ENCODE peak calls at places on chromosome 18, in five cellular contexts. U is trophoblast cell, L is H1, Z is H9, G is mesenchymal stem cell. O is an unnamed sample.

GRCh38 chr18:76265375-76266225 is 229.4 kb downstream of the ZNF516 start:
- DNase-seq in G (peak), Z (no peak), U (no peak), L (no peak), O (no peak)

GRCh38 chr18:58310517-58310916 is 266.5 kb downstream of the NEDD4L start:
- DNase-seq in Z (no peak), G (peak), L (no peak), U (peak), O (no peak)

GRCh38 chr18:23453657-23454011 is 547 bp downstream of the RIOK3 start:
- DNase-seq in Z (no peak), G (peak), L (no peak), U (peak), O (no peak)

GRCh38 chr18:74479486-74480148 is 16.5 kb upstream of the CNDP2 start:
- DNase-seq in Z (no peak), G (no peak), U (peak), L (no peak), O (no peak)

GRCh38 chr18:44637210-44638051 is 43.3 kb upstream of the SETBP1 start:
- DNase-seq in U (peak), G (peak), Z (no peak), L (no peak), O (no peak)

GRCh38 chr18:59853380-59853779 is 46.4 kb upstream of the PMAIP1 start:
- DNase-seq in Z (no peak), G (no peak), U (no peak), L (no peak), O (no peak)

GRCh38 chr18:51988277-51988676 is 351.7 kb upstream of the DCC start:
- DNase-seq in G (no peak), Z (no peak), U (no peak), L (no peak), O (peak)

GRCh38 chr18:51559902-51560287 is 362.4 kb upstream of the MEX3C start:
- DNase-seq in Z (no peak), L (no peak), G (no peak), U (no peak), O (no peak)

GRCh38 chr18:12336887-12337286 is 28.8 kb downstream of the TUBB6 start:
- DNase-seq in U (no peak), L (no peak), G (peak), Z (no peak), O (no peak)

GRCh38 chr18:50622320-50622719 is 62.4 kb downstream of the MAPK4 start:
- DNase-seq in Z (no peak), L (no peak), U (no peak), G (no peak), O (no peak)

GRCh38 chr18:31510319-31510718 is 12.3 kb downstream of the DSG2 start:
- DNase-seq in Z (no peak), U (no peak), L (no peak), G (no peak), O (no peak)

GRCh38 chr18:59268722-59269562 is 4.3 kb downstream of the RAX start:
- DNase-seq in G (peak), U (peak), Z (peak), L (peak), O (no peak)

GRCh38 chr18:46756559-46757201 is at the start of gene ST8SIA5:
- DNase-seq in Z (peak), L (peak), G (peak), U (no peak), O (peak)

GRCh38 chr18:57621252-57621607 is 406 bp downstream of the NARS1 start:
- DNase-seq in U (peak), Z (no peak), G (no peak), L (no peak), O (no peak)

GRCh38 chr18:58862851-58863538 is 1.7 kb upstream of the ZNF532 start:
- DNase-seq in U (peak), L (peak), G (peak), Z (no peak), O (no peak)

GRCh38 chr18:54828290-54828871 is at the start of gene RAB27B:
- DNase-seq in Z (peak), L (peak), U (peak), G (peak), O (peak)

GRCh38 chr18:67217551-67218166 is 298.9 kb downstream of the DSEL start:
- DNase-seq in G (peak), Z (no peak), U (peak), L (peak), O (peak)

GRCh38 chr18:60232541-60232940 is 140.0 kb downstream of the MC4R start:
- DNase-seq in U (peak), L (no peak), Z (no peak), G (peak), O (no peak)

GRCh38 chr18:37336568-37337285 is 228.9 kb downstream of the CELF4 start:
- DNase-seq in Z (no peak), G (no peak), U (no peak), L (no peak), O (no peak)

GRCh38 chr18:44742741-44743311 is 62.1 kb downstream of the SETBP1 start:
- DNase-seq in G (no peak), U (no peak), L (no peak), Z (no peak), O (no peak)

GRCh38 chr18:73880387-73880786 is 267.2 kb downstream of the FBXO15 start:
- DNase-seq in L (no peak), U (no peak), G (peak), Z (no peak), O (no peak)

GRCh38 chr18:28108801-28109200 is 68.1 kb downstream of the CDH2 start:
- DNase-seq in G (peak), U (no peak), L (no peak), Z (no peak), O (no peak)

GRCh38 chr18:13524054-13524453 is 202.3 kb downstream of the FAM210A start:
- DNase-seq in L (no peak), G (no peak), Z (no peak), U (no peak), O (no peak)

GRCh38 chr18:33820517-33821368 is 242.7 kb downstream of the ASXL3 start:
- DNase-seq in L (no peak), Z (no peak), G (no peak), U (no peak), O (no peak)

GRCh38 chr18:7307018-7307417 is 76.1 kb downstream of the LRRC30 start:
- DNase-seq in L (no peak), Z (no peak), U (no peak), G (no peak), O (no peak)

GRCh38 chr18:32470713-32471633 is at the start of gene GAREM1:
- DNase-seq in U (peak), L (peak), G (peak), Z (peak), O (peak)

GRCh38 chr18:57430983-57431382 is 4.2 kb upstream of the ONECUT2 start:
- DNase-seq in Z (no peak), U (no peak), L (no peak), G (no peak), O (peak)

GRCh38 chr18:41396861-41397260 is 558.2 kb upstream of the PIK3C3 start:
- DNase-seq in Z (no peak), G (no peak), L (no peak), U (peak), O (no peak)

GRCh38 chr18:41395695-41396094 is 559.3 kb upstream of the PIK3C3 start:
- DNase-seq in U (no peak), L (no peak), G (no peak), Z (no peak), O (no peak)

GRCh38 chr18:41396211-41396610 is 558.8 kb upstream of the PIK3C3 start:
- DNase-seq in U (no peak), G (no peak), Z (no peak), L (no peak), O (no peak)

GRCh38 chr18:41389936-41390667 is 564.9 kb upstream of the PIK3C3 start:
- DNase-seq in L (no peak), Z (no peak), U (no peak), G (peak), O (no peak)

DNA sequence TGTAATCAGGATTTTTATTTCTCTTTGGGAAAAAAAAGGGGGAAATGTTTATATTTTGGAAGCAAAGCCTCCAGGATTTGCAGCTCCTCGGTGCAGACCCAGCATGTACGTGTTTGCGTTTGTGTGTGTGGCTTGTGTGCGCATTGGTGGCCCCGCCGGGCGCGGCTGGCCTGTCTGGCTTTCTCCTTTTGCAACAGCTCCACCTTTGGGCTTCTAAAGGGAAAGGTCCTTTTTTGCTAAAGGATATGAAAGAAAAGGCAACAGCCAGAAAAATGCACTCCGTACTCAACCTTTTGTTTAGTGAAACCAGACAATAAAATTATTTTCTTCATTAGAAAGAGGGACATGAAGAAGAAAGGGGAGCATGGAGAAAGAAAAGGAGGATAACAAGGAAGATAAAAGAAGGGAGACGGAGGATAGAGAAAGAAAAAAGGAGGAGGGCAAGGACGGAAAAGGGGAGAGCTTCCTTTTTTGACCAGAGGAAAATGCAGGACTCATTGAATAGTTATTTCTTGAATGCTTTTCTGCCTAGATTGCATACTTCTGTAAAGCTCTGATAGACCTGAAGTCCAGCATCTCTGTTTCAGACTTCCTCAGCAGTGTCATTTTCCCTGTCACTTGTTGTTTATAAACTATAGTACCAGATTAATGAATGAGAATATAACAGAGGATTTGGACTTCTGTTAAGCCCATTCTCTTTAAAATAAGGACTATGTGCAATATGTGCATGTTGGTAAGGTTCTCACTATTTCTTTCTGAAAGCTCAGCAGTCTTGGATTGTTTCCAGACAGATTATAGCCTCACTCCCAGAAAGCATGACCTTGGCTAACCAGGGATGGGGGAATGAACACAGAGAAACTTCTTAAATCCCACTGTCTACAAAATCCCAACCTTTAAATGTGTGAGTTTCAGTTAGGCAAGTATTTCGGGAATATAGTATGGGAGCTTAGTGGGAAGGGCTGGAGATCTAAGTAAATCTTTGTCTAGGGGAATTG is 563.1 kb upstream of the PIK3C3 start:
- DNase-seq in U (peak), G (peak), L (peak), Z (peak), O (peak)
- H4K91ac ChIP-seq in U (no peak), G (no peak), L (no peak), Z (no peak), O (no peak)

GRCh38 chr18:56322403-56322802 is 316.0 kb downstream of the TXNL1 start:
- DNase-seq in G (no peak), U (no peak), L (no peak), Z (no peak), O (peak)
- H2BK12ac ChIP-seq in G (no peak), U (no peak), L (no peak), Z (no peak), O (no peak)

DNA sequence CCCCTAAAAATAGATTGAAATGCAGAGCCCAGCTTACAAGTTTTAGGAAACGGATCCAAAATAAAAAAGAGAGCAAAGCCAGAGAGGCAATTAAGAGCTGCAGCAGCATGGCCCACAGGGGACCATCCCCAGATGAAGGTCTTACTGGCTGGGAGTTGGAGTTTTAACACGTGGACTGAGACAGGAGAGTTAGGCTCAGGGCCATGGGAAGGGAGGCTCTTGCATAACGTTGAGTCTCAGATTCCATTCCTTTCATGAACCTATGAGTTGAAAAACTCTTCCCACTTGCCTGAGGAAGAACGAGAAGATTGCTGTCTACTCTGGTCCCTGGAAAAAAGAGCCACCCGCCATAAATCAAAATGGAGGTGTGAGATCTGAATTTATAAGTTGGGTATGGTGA is 101.8 kb upstream of the NDUFV2 start:
- DNase-seq in L (no peak), G (no peak), U (peak), Z (no peak), O (no peak)
- H4K91ac ChIP-seq in L (no peak), G (no peak), U (no peak), Z (no peak), O (no peak)

GRCh38 chr18:9872823-9873222 is 12.9 kb upstream of the TXNDC2 start:
- DNase-seq in L (no peak), Z (no peak), U (no peak), G (no peak), O (no peak)
- H2BK12ac ChIP-seq in L (no peak), Z (no peak), U (peak), G (peak), O (no peak)

DNA sequence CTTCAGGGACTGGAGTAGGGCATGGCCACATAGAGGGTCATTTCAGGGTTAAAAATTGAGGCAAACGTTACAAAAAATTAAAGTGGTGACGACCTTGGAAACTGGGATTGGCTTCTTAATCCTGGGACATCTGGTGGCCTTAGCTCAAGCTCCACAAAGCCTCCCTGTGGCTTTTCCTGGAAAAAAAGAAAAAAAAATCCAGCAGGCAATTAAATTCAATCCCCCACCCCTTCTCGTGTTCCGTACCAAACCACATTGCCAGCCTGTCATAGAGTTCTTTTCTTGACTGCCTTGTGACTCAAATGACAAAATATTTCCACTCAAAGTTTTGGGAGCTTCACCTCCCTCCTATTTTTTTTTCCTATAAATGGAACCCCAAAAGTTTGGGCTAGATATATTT is 195.6 kb downstream of the HRH4 start:
- DNase-seq in Z (no peak), L (no peak), U (no peak), G (peak), O (no peak)
- H4K91ac ChIP-seq in Z (no peak), L (no peak), U (no peak), G (no peak), O (no peak)

GRCh38 chr18:56189615-56190014 is 448.8 kb downstream of the TXNL1 start:
- DNase-seq in U (no peak), L (no peak), Z (no peak), G (no peak), O (no peak)

GRCh38 chr18:56191334-56191733 is 447.1 kb downstream of the TXNL1 start:
- DNase-seq in L (no peak), U (no peak), Z (no peak), G (no peak), O (no peak)

GRCh38 chr18:56185126-56185525 is 453.3 kb downstream of the TXNL1 start:
- DNase-seq in G (no peak), U (no peak), L (no peak), Z (no peak), O (no peak)

GRCh38 chr18:56186319-56186718 is 452.1 kb downstream of the TXNL1 start:
- DNase-seq in U (no peak), G (no peak), L (no peak), Z (no peak), O (no peak)

DNA sequence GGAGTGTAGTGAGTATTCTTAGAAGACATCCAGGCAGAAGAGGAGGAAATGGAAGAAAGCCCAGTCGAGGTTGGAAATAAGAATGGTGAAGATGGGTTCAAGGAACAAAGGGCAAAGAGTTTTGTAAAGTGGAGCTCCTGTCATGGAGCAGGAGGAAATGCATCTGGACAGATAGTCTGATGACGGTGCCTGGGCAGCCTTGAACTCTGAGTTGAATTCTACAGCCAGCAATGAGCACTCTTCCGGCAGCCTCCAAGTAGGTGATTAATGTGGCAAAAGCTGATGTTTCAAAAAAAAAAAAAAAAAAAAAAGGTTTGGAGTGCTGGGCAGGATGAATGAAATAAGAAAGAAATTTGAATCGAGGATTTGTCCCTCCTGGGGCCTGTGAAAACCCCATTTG is 449.9 kb downstream of the TXNL1 start:
- DNase-seq in L (no peak), U (no peak), G (no peak), Z (no peak), O (no peak)
- H2BK12ac ChIP-seq in L (no peak), U (no peak), G (no peak), Z (no peak), O (no peak)

GRCh38 chr18:48999569-48999968 is 48.8 kb upstream of the SMAD7 start:
- DNase-seq in U (no peak), Z (no peak), G (no peak), L (no peak), O (no peak)
- H4K91ac ChIP-seq in U (no peak), Z (no peak), G (no peak), L (no peak), O (no peak)

GRCh38 chr18:41660654-41661053 is 294.4 kb upstream of the PIK3C3 start:
- DNase-seq in L (no peak), U (no peak), Z (no peak), G (peak), O (no peak)

GRCh38 chr18:41666251-41666650 is 288.8 kb upstream of the PIK3C3 start:
- DNase-seq in Z (no peak), G (no peak), U (no peak), L (no peak), O (no peak)

GRCh38 chr18:41665210-41665609 is 289.8 kb upstream of the PIK3C3 start:
- DNase-seq in Z (no peak), G (no peak), L (no peak), U (no peak), O (no peak)
- H2BK12ac ChIP-seq in Z (no peak), G (no peak), L (no peak), U (no peak), O (no peak)

O was measured in neuronal stem cell.